ENCODE peak calls at places on chromosomes 3 and 15, in seven cellular contexts. M, V, A, L, T, F and D are unnamed samples.
A peak's percentile ranks its signal among the peaks of the same experiment; 100 is the strongest.

GRCh38 chr3:72351536-72351935 is 496.7 kb downstream of the SHQ1 start:
- DNase-seq in M (no peak), V (no peak), A (no peak), L (no peak), T (no peak), F (no peak), D (no peak)

GRCh38 chr3:194536883-194537637 is 50.3 kb upstream of the ATP13A3 start:
- DNase-seq in M (no peak), V (peak; percentile 30), A (peak; percentile 64), L (no peak), T (no peak), F (peak; percentile 25), D (peak; percentile 49)

GRCh38 chr3:179666436-179667035 is 13.7 kb downstream of the USP13 start:
- DNase-seq in M (peak; percentile 87), V (peak; percentile 78), A (peak; percentile 92), L (no peak), T (peak; percentile 42), F (no peak), D (peak; percentile 58)

GRCh38 chr3:16484216-16484615 is 29.3 kb downstream of the RFTN1 start:
- DNase-seq in M (no peak), V (no peak), A (no peak), L (no peak), T (peak; percentile 99), F (peak; percentile 77), D (no peak)

GRCh38 chr15:82919231-82919886 is 33.2 kb downstream of the HOMER2 start:
- DNase-seq in M (peak; percentile 73), V (peak; percentile 27), A (peak; percentile 71), L (no peak), T (no peak), F (no peak), D (no peak)

GRCh38 chr15:30008156-30008555 is 74.6 kb upstream of the GOLGA8J start:
- DNase-seq in M (no peak), V (no peak), A (no peak), L (no peak), T (no peak), F (no peak), D (no peak)

GRCh38 chr15:40856736-40857135 is 12.9 kb downstream of the SPINT1 start:
- DNase-seq in M (no peak), V (no peak), A (no peak), L (no peak), T (no peak), F (no peak), D (no peak)

GRCh38 chr15:41789237-41789636 is 15.0 kb downstream of the MAPKBP1 start:
- DNase-seq in M (no peak), V (no peak), A (no peak), L (no peak), T (no peak), F (no peak), D (no peak)

GRCh38 chr3:23806322-23807160 is 786 bp downstream of the UBE2E1 start:
- DNase-seq in M (peak; percentile 71), V (peak; percentile 45), A (peak; percentile 66), L (peak; percentile 89), T (no peak), F (peak; percentile 31), D (peak; percentile 9)

GRCh38 chr3:151327571-151328198 is 1.7 kb downstream of the P2RY13 start:
- DNase-seq in M (no peak), V (no peak), A (no peak), L (no peak), T (peak; percentile 44), F (no peak), D (no peak)
- H3K36me3 ChIP-seq in M (no peaks in the 10 kb centered on the region), V (no peaks in the 10 kb centered on the region), A (no peaks in the 10 kb centered on the region), L (no peaks in the 10 kb centered on the region), T (no peaks in the 10 kb centered on the region), F (no peaks in the 10 kb centered on the region), D (no peaks in the 10 kb centered on the region)

DNA sequence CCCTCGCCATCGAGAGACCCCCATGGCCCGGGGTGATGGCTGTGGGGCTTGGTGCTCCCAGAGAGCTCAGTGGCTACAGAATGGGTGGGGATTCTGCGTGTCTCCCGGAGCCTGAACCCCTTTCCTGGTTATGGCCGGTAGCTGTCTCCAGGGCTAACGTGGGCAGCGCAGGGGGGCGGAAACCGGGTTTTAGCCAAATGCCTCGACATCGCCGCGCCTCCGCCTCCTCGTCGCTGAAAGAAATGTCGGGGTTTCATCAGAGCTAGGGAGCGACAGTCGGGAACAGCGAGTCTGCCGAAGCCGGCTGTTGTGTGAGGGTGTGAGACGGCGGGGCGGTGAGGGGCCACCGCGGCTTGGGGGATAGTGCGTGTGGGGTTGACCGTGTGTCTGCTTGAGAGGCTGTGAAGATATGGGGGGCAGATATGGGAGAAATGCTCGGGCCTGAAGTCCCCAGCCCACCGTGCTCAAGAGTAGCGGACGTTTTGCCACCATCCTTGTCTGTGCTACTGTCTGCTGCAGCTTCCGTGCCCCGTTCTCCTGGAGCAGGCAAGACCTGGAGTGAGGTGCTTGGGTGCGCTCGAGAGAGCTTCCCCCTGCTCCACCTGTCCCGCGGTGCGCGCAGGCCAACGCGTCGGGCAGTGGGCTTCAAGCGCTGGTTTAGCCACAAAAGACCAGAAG is 836 bp upstream of the ISLR2 start:
- DNase-seq in M (no peak), V (no peak), A (peak; percentile 54), L (peak; percentile 73), T (no peak), F (no peak), D (no peak)
- H3K27me3 ChIP-seq in M (peaks cover 91% of the 10 kb centered on the region), V (peaks cover 92% of the 10 kb centered on the region), A (peaks cover 85% of the 10 kb centered on the region), L (peaks cover 74% of the 10 kb centered on the region), T (peaks cover 93% of the 10 kb centered on the region), F (peaks cover 23% of the 10 kb centered on the region), D (no peaks in the 10 kb centered on the region)

GRCh38 chr3:192802957-192803899 is 75.9 kb upstream of the FGF12 start:
- DNase-seq in M (no peak), V (no peak), A (no peak), L (no peak), T (peak; percentile 77), F (no peak), D (no peak)
- TF ChIP-seq CTCF in M (peak; percentile 56), V (peak; percentile 55), A (peak; percentile 52), L (peak; percentile 37), T (peak; percentile 56), F (peak; percentile 33), D (peak; percentile 64)

GRCh38 chr15:43070893-43071292 is 34.9 kb downstream of the UBR1 start:
- DNase-seq in M (no peak), V (no peak), A (no peak), L (no peak), T (no peak), F (no peak), D (no peak)
- H3K36me3 ChIP-seq in M (peaks cover 91% of the 10 kb centered on the region), V (peaks cover 94% of the 10 kb centered on the region), A (peaks cover 93% of the 10 kb centered on the region), L (peaks cover 11% of the 10 kb centered on the region), T (peaks cover 60% of the 10 kb centered on the region), F (no peaks in the 10 kb centered on the region), D (peaks cover 71% of the 10 kb centered on the region)

GRCh38 chr15:93330862-93331544 is 242.0 kb upstream of the RGMA start:
- DNase-seq in M (no peak), V (no peak), A (no peak), L (no peak), T (no peak), F (no peak), D (no peak)
- H3K27me3 ChIP-seq in M (peaks cover 9% of the 10 kb centered on the region), V (peaks cover 35% of the 10 kb centered on the region), A (no peaks in the 10 kb centered on the region), L (no peaks in the 10 kb centered on the region), T (peaks cover 47% of the 10 kb centered on the region), F (no peaks in the 10 kb centered on the region), D (no peaks in the 10 kb centered on the region)

GRCh38 chr3:119463171-119464169 is at the start of gene TMEM39A:
- DNase-seq in M (peak; percentile 100), V (peak; percentile 100), A (peak; percentile 100), L (peak; percentile 100), T (peak; percentile 99), F (peak; percentile 99), D (peak; percentile 99)
- TF ChIP-seq CTCF in M (peak; percentile 20), V (no peak), A (peak; percentile 12), L (peak; percentile 45), T (no peak), F (no peak), D (peak; percentile 4)

GRCh38 chr3:48599509-48600285 is 4.6 kb upstream of the COL7A1 start:
- DNase-seq in M (no peak), V (no peak), A (peak; percentile 45), L (peak; percentile 21), T (no peak), F (no peak), D (no peak)

GRCh38 chr3:48598323-48599076 is 3.4 kb upstream of the COL7A1 start:
- DNase-seq in M (no peak), V (peak; percentile 50), A (peak; percentile 91), L (peak; percentile 17), T (peak; percentile 95), F (peak; percentile 87), D (no peak)

GRCh38 chr3:48599077-48599501 is 4.0 kb upstream of the COL7A1 start:
- DNase-seq in M (no peak), V (peak; percentile 2), A (no peak), L (peak; percentile 27), T (no peak), F (no peak), D (no peak)

GRCh38 chr3:48601622-48601994 is 6.5 kb upstream of the COL7A1 start:
- DNase-seq in M (no peak), V (peak; percentile 77), A (peak; percentile 92), L (no peak), T (no peak), F (no peak), D (no peak)

GRCh38 chr3:48600711-48601621 is 5.8 kb upstream of the COL7A1 start:
- DNase-seq in M (no peak), V (no peak), A (no peak), L (peak; percentile 41), T (no peak), F (no peak), D (no peak)
- H3K36me3 ChIP-seq in M (peaks cover 79% of the 10 kb centered on the region), V (peaks cover 86% of the 10 kb centered on the region), A (peaks cover 75% of the 10 kb centered on the region), L (peaks cover 37% of the 10 kb centered on the region), T (peaks cover 57% of the 10 kb centered on the region), F (no peaks in the 10 kb centered on the region), D (peaks cover 29% of the 10 kb centered on the region)

GRCh38 chr15:85381850-85382751 is 1.7 kb downstream of the AKAP13 start:
- DNase-seq in M (no peak), V (no peak), A (no peak), L (no peak), T (no peak), F (no peak), D (no peak)

GRCh38 chr15:85380860-85381535 is 595 bp downstream of the AKAP13 start:
- DNase-seq in M (peak; percentile 85), V (peak; percentile 62), A (peak; percentile 71), L (peak; percentile 94), T (peak; percentile 44), F (peak; percentile 57), D (peak; percentile 68)

GRCh38 chr15:85377986-85378385 is 2.4 kb upstream of the AKAP13 start:
- DNase-seq in M (no peak), V (no peak), A (no peak), L (no peak), T (no peak), F (no peak), D (no peak)

GRCh38 chr15:85380217-85380859 is at the start of gene AKAP13:
- DNase-seq in M (peak; percentile 99), V (peak; percentile 97), A (peak; percentile 98), L (peak; percentile 95), T (peak; percentile 99), F (peak; percentile 98), D (peak; percentile 98)

DNA sequence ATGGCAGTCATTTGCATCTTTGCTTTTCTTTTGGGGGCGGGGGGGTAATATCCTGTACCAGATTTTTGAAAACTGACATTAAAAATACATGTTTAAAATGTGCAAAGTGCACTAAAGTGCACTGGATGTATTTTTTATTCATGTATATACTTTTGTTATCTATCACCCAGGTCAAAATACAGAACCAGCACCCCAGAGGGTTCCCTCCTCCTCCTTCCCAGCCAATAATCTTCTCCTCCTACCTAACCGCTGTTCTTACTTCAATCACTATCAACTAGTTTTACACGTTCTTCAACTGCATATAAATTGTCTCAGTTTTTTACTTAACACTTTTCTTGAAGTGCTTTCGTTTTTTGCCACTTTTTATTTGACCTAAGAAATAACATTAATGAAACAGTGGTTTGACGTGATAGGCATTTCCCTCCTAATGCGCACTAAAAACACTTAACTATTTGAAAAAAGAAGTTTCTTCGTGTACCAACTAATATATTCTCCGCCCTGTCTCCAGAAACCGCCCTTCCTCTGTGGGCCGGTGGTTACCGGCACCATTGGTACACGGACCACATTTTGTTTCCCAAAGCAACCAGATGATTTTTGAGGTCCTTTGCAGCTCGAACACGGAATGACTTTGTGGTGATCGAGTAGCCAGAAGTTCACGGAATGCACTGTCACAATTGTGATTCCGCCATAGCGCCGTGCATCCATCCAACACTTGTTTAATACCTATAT is 836 bp upstream of the AKAP13 start:
- DNase-seq in M (no peak), V (no peak), A (no peak), L (no peak), T (no peak), F (no peak), D (no peak)
- H3K27me3 ChIP-seq in M (no peaks in the 10 kb centered on the region), V (no peaks in the 10 kb centered on the region), A (no peaks in the 10 kb centered on the region), L (no peaks in the 10 kb centered on the region), T (no peaks in the 10 kb centered on the region), F (no peaks in the 10 kb centered on the region), D (no peaks in the 10 kb centered on the region)